ENCODE peak calls at places on chromosomes 16 and 17, in six cellular contexts. N is fibroblast of mammary gland, E is breast epithelium, W is heart right ventricle, L is astrocyte of the cerebellum, S is AG10803. O is an unnamed sample.

GRCh38 chr17:8056976-8057625 is 18.2 kb downstream of the ALOX15B start:
- DNase-seq in N (no peak), E (no peak), W (no peak), L (no peak), S (no peak), O (no peak)

GRCh38 chr16:50566336-50566962 is 18.3 kb downstream of the NKD1 start:
- DNase-seq in N (no peak), E (no peak), W (no peak), L (no peak), S (no peak), O (no peak)

GRCh38 chr17:31499771-31500554 is 108.5 kb downstream of the RAB11FIP4 start:
- DNase-seq in N (peak), E (peak), W (peak), L (peak), S (peak), O (no peak)

GRCh38 chr16:14024300-14024699 is 46.8 kb upstream of the MRTFB start:
- DNase-seq in N (peak), E (no peak), W (no peak), L (no peak), S (peak), O (no peak)

GRCh38 chr17:79793924-79794304 is 3.0 kb downstream of the CBX8 start:
- DNase-seq in N (no peak), E (no peak), W (no peak), L (no peak), S (no peak), O (no peak)

GRCh38 chr16:19382084-19382801 is 35.4 kb upstream of the TMC5 start:
- DNase-seq in N (no peak), E (no peak), W (no peak), L (no peak), S (no peak), O (no peak)

GRCh38 chr17:39636927-39637736 is at the start of gene STARD3:
- DNase-seq in N (peak), E (peak), W (peak), L (peak), S (peak), O (peak)

GRCh38 chr17:56085576-56086267 is 67.6 kb upstream of the ANKFN1 start:
- DNase-seq in N (peak), E (no peak), W (no peak), L (peak), S (no peak), O (no peak)

GRCh38 chr16:52547001-52547833 is at the start of gene TOX3:
- DNase-seq in N (no peak), E (no peak), W (peak), L (no peak), S (no peak), O (no peak)

GRCh38 chr17:17924131-17924856 is 47.9 kb downstream of the TOM1L2 start:
- DNase-seq in N (peak), E (no peak), W (no peak), L (no peak), S (peak), O (no peak)

GRCh38 chr17:40224707-40225092 is 5.6 kb downstream of the WIPF2 start:
- DNase-seq in N (peak), E (no peak), W (no peak), L (peak), S (peak), O (no peak)

GRCh38 chr16:50068550-50068949 is 2.8 kb downstream of the HEATR3 start:
- DNase-seq in N (peak), E (no peak), W (no peak), L (no peak), S (peak), O (peak)

GRCh38 chr16:3347586-3347985 is 8.1 kb upstream of the OR2C1 start:
- DNase-seq in N (no peak), E (no peak), W (no peak), L (no peak), S (no peak), O (no peak)

GRCh38 chr17:76528528-76529223 is 8.8 kb downstream of the CYGB start:
- DNase-seq in N (peak), E (no peak), W (peak), L (no peak), S (peak), O (no peak)

GRCh38 chr16:24980077-24980793 is 34.9 kb downstream of the ARHGAP17 start:
- DNase-seq in N (no peak), E (no peak), W (no peak), L (no peak), S (peak), O (no peak)

DNA sequence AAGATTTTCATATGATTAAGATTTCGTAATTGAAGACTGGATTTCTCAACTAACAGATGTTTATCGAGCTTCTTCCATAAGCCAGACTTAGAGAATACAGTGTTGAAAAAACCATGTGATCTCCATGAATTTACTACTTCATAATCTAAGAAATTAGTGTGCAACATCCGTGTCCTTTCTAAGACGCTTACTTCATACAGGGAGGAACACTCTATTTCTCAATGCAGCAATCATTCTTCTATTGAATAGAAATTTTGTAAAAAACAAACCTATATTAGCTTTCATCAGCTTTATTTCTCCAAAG is 946.3 kb downstream of the KCNJ2 start:
- DNase-seq in N (peak), E (no peak), W (no peak), L (no peak), S (peak), O (no peak)
- TF ChIP-seq CTCF in N (no peak), E (no peak), W (no peak), L (no peak), S (no peak), O (no peak)

GRCh38 chr17:81967533-81968395 is 6.8 kb upstream of the NOTUM start:
- DNase-seq in N (peak), E (no peak), W (peak), L (no peak), S (peak), O (no peak)
- H3K4me3 ChIP-seq in N (no peak), E (peak), W (no peak), L (no peak), S (no peak), O (no peak)

GRCh38 chr16:88844412-88845118 is 12.2 kb downstream of the GALNS start:
- DNase-seq in N (no peak), E (no peak), W (no peak), L (no peak), S (no peak), O (no peak)
- TF ChIP-seq CTCF in N (no peak), E (no peak), W (no peak), L (peak), S (no peak), O (no peak)

GRCh38 chr16:56742030-56742984 is 12.4 kb downstream of the NUP93 start:
- DNase-seq in N (peak), E (no peak), W (no peak), L (peak), S (peak), O (peak)
- H3K4me3 ChIP-seq in N (no peak), E (no peak), W (no peak), L (no peak), S (peak), O (peak)

GRCh38 chr16:1330931-1331711 is 2.3 kb upstream of the BAIAP3 start:
- DNase-seq in N (no peak), E (no peak), W (no peak), L (no peak), S (no peak), O (no peak)

GRCh38 chr16:1332618-1333148 is 762 bp upstream of the BAIAP3 start:
- DNase-seq in N (no peak), E (no peak), W (no peak), L (no peak), S (no peak), O (no peak)

GRCh38 chr16:1327619-1327947 is 5.9 kb upstream of the BAIAP3 start:
- DNase-seq in N (no peak), E (no peak), W (no peak), L (no peak), S (no peak), O (no peak)

GRCh38 chr16:1331712-1332617 is 1.5 kb upstream of the BAIAP3 start:
- DNase-seq in N (peak), E (peak), W (peak), L (peak), S (peak), O (no peak)

GRCh38 chr16:1330260-1330914 is 3.1 kb upstream of the BAIAP3 start:
- DNase-seq in N (no peak), E (no peak), W (no peak), L (no peak), S (no peak), O (no peak)
- TF ChIP-seq CTCF in N (peak), E (no peak), W (peak), L (peak), S (peak), O (peak)

GRCh38 chr16:81003064-81003463 is 3.6 kb downstream of the CMC2 start:
- DNase-seq in N (no peak), E (no peak), W (no peak), L (no peak), S (no peak), O (no peak)

GRCh38 chr16:81006472-81007311 is at the start of the genes CENPN and CMC2:
- DNase-seq in N (peak), E (peak), W (peak), L (peak), S (peak), O (peak)

GRCh38 chr16:81003610-81004460 is 2.9 kb downstream of the CMC2 start:
- DNase-seq in N (peak), E (no peak), W (no peak), L (no peak), S (peak), O (peak)

GRCh38 chr16:81005644-81006471 is 827 bp downstream of the CMC2 start:
- DNase-seq in N (peak), E (no peak), W (no peak), L (no peak), S (no peak), O (no peak)

DNA sequence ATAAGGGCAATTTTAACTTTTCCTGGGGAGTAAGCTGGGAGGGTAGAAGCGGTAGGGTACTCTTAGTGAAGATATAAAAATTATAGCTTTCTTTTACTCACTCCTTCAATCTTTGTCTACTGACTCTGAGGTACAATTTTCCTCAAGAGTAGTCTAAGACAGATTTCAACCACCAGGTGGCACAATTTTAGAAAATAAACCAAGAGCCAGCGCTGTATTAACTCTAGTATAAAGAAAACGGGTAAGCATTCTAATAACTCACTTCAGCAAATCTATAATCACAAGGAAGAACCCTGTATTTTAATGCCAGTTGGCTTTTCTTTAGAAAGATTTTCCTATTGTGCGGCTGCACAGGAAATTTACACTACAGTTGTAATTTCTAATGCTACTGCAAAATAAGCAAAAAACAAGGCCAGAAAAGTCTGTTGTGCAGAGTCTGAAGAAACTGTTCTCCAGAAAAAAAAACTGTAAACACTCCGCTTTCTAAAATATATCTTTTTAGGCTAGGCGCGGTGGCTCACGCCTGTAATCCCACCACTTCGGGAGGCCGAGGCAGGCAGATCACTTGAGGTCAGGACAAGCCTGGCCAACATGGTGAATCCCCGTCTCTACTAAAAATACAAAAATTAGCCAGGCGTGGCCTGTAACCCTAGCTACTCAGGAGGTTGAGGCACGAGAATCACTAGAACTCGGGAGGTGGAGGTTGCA is 1.9 kb downstream of the CMC2 start:
- DNase-seq in N (peak), E (no peak), W (no peak), L (peak), S (peak), O (no peak)
- H3K4me3 ChIP-seq in N (peak), E (peak), W (no peak), L (peak), S (peak), O (peak)

DNA sequence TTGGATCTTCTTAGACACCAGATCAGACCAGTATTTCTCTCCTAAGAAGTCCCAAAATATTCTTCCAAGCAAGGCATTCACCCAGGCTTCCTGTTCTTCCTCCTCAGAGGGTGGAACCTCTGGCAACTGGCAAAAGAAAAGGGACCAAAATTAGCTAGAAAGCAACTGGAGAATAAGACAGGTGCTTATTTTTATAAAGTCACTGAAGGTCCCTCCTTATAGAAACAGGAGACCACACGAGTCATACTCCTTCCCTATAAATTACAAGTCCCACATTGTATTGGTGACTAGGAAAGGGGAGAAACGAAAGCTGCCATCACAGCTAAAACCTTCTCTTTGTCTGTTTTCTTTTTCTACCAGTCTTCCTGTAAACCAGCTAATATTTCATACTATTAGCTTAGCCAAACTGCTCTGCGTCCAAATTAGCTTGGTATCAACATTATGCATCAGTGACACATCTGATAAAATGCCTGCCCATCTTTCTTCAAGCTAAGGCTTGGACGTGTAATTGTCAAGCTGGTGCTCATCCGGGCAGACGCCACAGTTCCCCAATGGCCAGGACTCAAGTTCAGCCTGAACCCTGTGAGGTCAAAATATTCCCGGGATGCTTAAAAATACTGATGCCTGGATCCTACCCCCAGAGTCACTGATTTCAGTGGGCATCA is 47.5 kb upstream of the ERN1 start:
- DNase-seq in N (no peak), E (no peak), W (no peak), L (no peak), S (no peak), O (no peak)
- TF ChIP-seq CTCF in N (no peak), E (no peak), W (no peak), L (no peak), S (no peak), O (no peak)

GRCh38 chr17:19377602-19378415 is 489 bp upstream of the MAPK7 start:
- DNase-seq in N (peak), E (peak), W (peak), L (peak), S (peak), O (peak)

GRCh38 chr17:19379306-19380075 is 1.2 kb downstream of the MAPK7 start:
- DNase-seq in N (no peak), E (peak), W (no peak), L (no peak), S (no peak), O (no peak)

GRCh38 chr17:19374136-19374535 is 4.2 kb upstream of the MAPK7 start:
- DNase-seq in N (peak), E (peak), W (no peak), L (no peak), S (no peak), O (no peak)

GRCh38 chr17:19378416-19379293 is at the start of gene MAPK7:
- DNase-seq in N (no peak), E (peak), W (peak), L (no peak), S (no peak), O (no peak)

DNA sequence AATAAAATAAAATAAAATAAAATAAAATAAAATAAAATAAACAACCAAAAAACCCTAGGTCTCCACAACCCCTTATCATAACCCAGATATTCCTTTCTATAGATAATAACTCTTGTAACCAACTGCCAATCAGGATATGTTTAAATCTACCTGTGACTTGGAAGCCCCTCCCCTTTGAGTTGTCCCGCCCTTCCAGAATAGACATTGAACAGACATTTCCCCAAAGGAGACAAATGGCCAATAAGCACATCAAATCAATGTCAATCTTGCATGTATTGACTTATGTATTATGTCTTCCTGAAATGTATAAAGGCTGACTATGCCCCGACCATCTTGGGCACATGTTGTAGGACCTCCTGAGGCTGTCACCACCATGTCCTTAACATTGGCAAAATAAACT is 1.5 kb upstream of the MAPK7 start:
- DNase-seq in N (no peak), E (no peak), W (no peak), L (no peak), S (no peak), O (no peak)
- H3K4me3 ChIP-seq in N (peak), E (peak), W (peak), L (peak), S (peak), O (peak)

DNA sequence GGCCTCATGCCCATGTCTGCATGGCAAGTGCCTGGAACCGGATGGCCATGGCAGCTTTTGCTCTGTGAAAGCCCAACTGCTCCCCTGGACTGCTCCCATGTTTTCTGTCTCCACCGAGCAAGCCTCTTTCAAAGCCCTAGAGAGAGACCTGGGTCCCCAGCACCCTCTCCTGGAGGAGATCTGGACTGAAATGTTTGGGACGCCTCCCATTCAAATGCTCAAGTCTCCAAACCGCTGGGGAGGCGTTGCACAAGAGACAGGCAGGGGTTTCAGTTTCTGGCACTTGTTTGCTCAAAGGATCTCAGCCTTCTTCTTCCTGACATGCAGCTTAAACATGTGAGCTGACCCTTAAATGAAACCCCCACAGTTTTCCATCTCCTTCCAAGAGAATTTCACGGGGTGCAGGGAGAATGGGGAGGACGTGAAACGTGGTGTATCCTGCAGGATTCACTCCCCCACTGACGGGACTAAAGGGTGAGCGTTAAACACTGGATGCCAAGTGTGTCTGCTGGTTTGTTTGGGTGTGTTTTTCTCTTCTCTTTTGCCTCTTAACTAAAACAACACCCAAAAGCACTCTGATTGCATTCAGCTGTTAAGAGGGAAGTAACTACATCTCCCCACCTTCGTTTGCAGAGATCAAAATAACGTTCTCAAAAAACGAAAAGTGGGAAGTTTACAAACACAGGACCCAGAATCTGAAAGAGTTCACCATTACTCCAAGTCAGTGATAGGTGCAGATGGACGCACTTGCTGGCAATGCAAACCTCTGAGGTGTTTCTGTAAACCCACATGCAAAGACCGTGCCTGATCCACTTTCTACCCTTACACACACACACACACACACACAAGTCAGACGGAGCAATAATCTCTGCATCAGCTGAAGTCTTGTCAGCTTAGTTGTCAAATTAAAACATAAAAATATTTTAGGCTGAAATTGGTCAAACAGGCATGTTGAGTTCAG is 256.9 kb downstream of the C16orf95 start:
- DNase-seq in N (peak), E (no peak), W (no peak), L (peak), S (peak), O (no peak)
- TF ChIP-seq CTCF in N (peak), E (no peak), W (no peak), L (peak), S (peak), O (peak)

GRCh38 chr16:47886631-47887415 is 269.0 kb downstream of the ABCC12 start:
- DNase-seq in N (no peak), E (no peak), W (no peak), L (no peak), S (no peak), O (no peak)
- H3K4me3 ChIP-seq in N (no peak), E (no peak), W (no peak), L (no peak), S (no peak), O (no peak)